ENCODE peak calls at places on chromosomes 4 and X, in nine cellular contexts. W is NCI-H2081; F is H9; Q is cardiac fibroblast; E is ELR; Z is activated CD4-positive, CD25-positive, alpha-beta regulatory T cell; A is Jurkat, Clone E6-1; V is germinal center; T is AG08395. S is an unnamed sample.

GRCh38 chrX:34275710-34276109 is 143.6 kb upstream of the FAM47A start:
- DNase-seq in W (peak), F (no peak), Q (no peak), E (no peak), Z (no peak), A (no peak), V (no peak), T (no peak), S (no peak)

GRCh38 chr4:130563185-130563890 is 1467.4 kb downstream of the C4orf33 start:
- DNase-seq in W (peak), F (peak), Q (peak), E (peak), Z (no peak), A (no peak), V (no peak), T (no peak), S (peak)

GRCh38 chr4:10289534-10289899 is 167.7 kb downstream of the ZNF518B start:
- DNase-seq in W (no peak), F (no peak), Q (no peak), E (no peak), Z (no peak), A (no peak), V (no peak), T (no peak), S (no peak)

GRCh38 chrX:45712067-45712466 is 511.4 kb upstream of the DIPK2B start:
- DNase-seq in W (no peak), F (no peak), Q (peak), E (peak), Z (no peak), A (no peak), V (no peak), T (peak), S (no peak)

GRCh38 chr4:30881985-30882384 is 161.8 kb downstream of the PCDH7 start:
- DNase-seq in W (no peak), F (no peak), Q (no peak), E (no peak), Z (no peak), A (no peak), V (no peak), T (no peak), S (no peak)

GRCh38 chrX:20432048-20432447 is 165.3 kb upstream of the RPS6KA3 start:
- DNase-seq in W (no peak), F (no peak), Q (peak), E (peak), Z (no peak), A (no peak), V (no peak), T (peak), S (no peak)

GRCh38 chr4:83071116-83071515 is 36.1 kb downstream of the COPS4 start:
- DNase-seq in W (no peak), F (no peak), Q (peak), E (peak), Z (no peak), A (no peak), V (no peak), T (no peak), S (no peak)

GRCh38 chr4:126427781-126428360 is 1113.1 kb downstream of the FAT4 start:
- DNase-seq in W (no peak), F (no peak), Q (no peak), E (no peak), Z (no peak), A (no peak), V (no peak), T (no peak), S (no peak)

GRCh38 chr4:143247866-143248265 is 63.1 kb downstream of the USP38 start:
- DNase-seq in W (no peak), F (no peak), Q (no peak), E (no peak), Z (no peak), A (no peak), V (no peak), T (no peak), S (no peak)

GRCh38 chr4:158496030-158496741 is 25.5 kb upstream of the RXFP1 start:
- DNase-seq in W (peak), F (peak), Q (peak), E (peak), Z (no peak), A (peak), V (peak), T (no peak), S (no peak)

GRCh38 chrX:40099046-40099968 is 1.5 kb upstream of the BCOR start:
- DNase-seq in W (peak), F (peak), Q (peak), E (peak), Z (peak), A (no peak), V (no peak), T (no peak), S (no peak)

S was measured in epithelial cell of proximal tubule.